ENCODE peak calls at places on chromosomes 13 and 19, in nine cellular contexts. J is IMR-90, O is left ventricle myocardium inferior, P is heart left ventricle, D is kidney, T is lung, E is A673, Z is bronchial epithelial cell, A is uterus. N is an unnamed sample.

GRCh38 chr13:75410207-75410606 is 71.8 kb downstream of the TBC1D4 start:
- DNase-seq in J (no peak), O (no peak), P (peak), D (no peak), T (no peak), E (no peak), Z (no peak), A (no peak), N (no peak)

GRCh38 chr13:99357920-99358319 is 50.7 kb upstream of the GPR183 start:
- DNase-seq in J (no peak), O (no peak), P (no peak), D (no peak), T (no peak), E (no peak), Z (no peak), A (no peak), N (peak)

GRCh38 chr13:112062619-112063308 is 4.2 kb upstream of the SOX1 start:
- DNase-seq in J (no peak), O (no peak), P (no peak), D (no peak), T (no peak), E (no peak), Z (no peak), A (no peak), N (no peak)

GRCh38 chr19:3849092-3849491 is 19.7 kb downstream of the ZFR2 start:
- DNase-seq in J (no peak), O (no peak), P (peak), D (no peak), T (no peak), E (peak), Z (peak), A (no peak), N (peak)

GRCh38 chr19:1862424-1863307 is 713 bp downstream of the KLF16 start:
- DNase-seq in J (no peak), O (no peak), P (peak), D (peak), T (no peak), E (peak), Z (no peak), A (no peak), N (peak)

GRCh38 chr19:1045247-1045603 is 5.3 kb downstream of the ABCA7 start:
- DNase-seq in J (no peak), O (no peak), P (no peak), D (peak), T (no peak), E (peak), Z (peak), A (no peak), N (peak)

GRCh38 chr13:59166174-59166573 is 997.6 kb downstream of the DIAPH3 start:
- DNase-seq in J (no peak), O (no peak), P (no peak), D (no peak), T (no peak), E (no peak), Z (no peak), A (no peak), N (no peak)

GRCh38 chr13:32267836-32268439 is 47.2 kb downstream of the ZAR1L start:
- DNase-seq in J (no peak), O (no peak), P (no peak), D (no peak), T (peak), E (no peak), Z (peak), A (no peak), N (peak)

GRCh38 chr19:41911889-41912731 is 16.1 kb downstream of the ERFL start:
- DNase-seq in J (no peak), O (no peak), P (no peak), D (peak), T (no peak), E (no peak), Z (no peak), A (no peak), N (no peak)

GRCh38 chr13:49517461-49517860 is 21.7 kb downstream of the PHF11 start:
- DNase-seq in J (no peak), O (no peak), P (no peak), D (no peak), T (no peak), E (no peak), Z (no peak), A (no peak), N (no peak)

GRCh38 chr13:49516467-49516866 is 20.7 kb downstream of the PHF11 start:
- DNase-seq in J (no peak), O (no peak), P (peak), D (no peak), T (no peak), E (no peak), Z (no peak), A (no peak), N (no peak)

DNA sequence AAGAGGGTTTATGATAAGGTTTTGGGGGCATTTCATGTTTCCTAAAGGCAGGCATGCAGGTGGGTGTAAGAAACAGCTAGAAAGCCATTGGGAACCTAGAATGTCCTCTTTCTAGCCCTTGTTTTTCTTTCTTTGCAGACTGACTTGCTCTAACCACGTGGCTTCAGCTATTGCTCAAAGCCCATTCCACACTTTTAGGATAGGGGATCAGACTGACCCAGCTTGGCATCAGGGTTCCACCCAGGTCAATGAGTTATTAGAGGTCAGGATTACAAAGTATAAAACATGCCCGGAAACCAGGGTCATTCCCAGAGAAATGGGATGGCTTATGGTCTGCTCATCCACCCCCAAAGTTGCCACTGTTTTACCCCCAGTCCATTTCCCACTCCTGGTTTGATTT is 16.8 kb downstream of the PHF11 start:
- DNase-seq in J (no peak), O (no peak), P (no peak), D (no peak), T (no peak), E (no peak), Z (no peak), A (no peak), N (no peak)
- H3K4me3 ChIP-seq in J (no peak), O (no peak), P (no peak), D (no peak), T (no peak), E (no peak), Z (no peak), A (no peak), N (no peak)

GRCh38 chr19:39180749-39181148 is 16.0 kb upstream of the NCCRP1 start:
- DNase-seq in J (no peak), O (no peak), P (no peak), D (peak), T (no peak), E (no peak), Z (no peak), A (no peak), N (no peak)
- H3K4me3 ChIP-seq in J (no peak), O (no peak), P (no peak), D (no peak), T (no peak), E (no peak), Z (no peak), A (no peak), N (no peak)

GRCh38 chr13:48580886-48581285 is 48.0 kb upstream of the RCBTB2 start:
- DNase-seq in J (no peak), O (no peak), P (no peak), D (no peak), T (no peak), E (no peak), Z (no peak), A (no peak), N (no peak)

GRCh38 chr13:48579167-48579918 is 46.5 kb upstream of the RCBTB2 start:
- DNase-seq in J (no peak), O (no peak), P (no peak), D (no peak), T (no peak), E (no peak), Z (peak), A (no peak), N (no peak)

GRCh38 chr13:48583859-48584311 is 51.0 kb upstream of the RCBTB2 start:
- DNase-seq in J (no peak), O (no peak), P (no peak), D (no peak), T (no peak), E (no peak), Z (no peak), A (no peak), N (no peak)

GRCh38 chr13:48580185-48580803 is 47.4 kb upstream of the RCBTB2 start:
- DNase-seq in J (peak), O (peak), P (peak), D (no peak), T (peak), E (peak), Z (peak), A (peak), N (peak)

GRCh38 chr13:48582086-48582485 is 49.2 kb upstream of the RCBTB2 start:
- DNase-seq in J (no peak), O (no peak), P (no peak), D (no peak), T (no peak), E (no peak), Z (no peak), A (no peak), N (no peak)
- H3K4me3 ChIP-seq in J (no peak), O (no peak), P (no peak), D (no peak), T (no peak), E (no peak), Z (no peak), A (no peak), N (no peak)

GRCh38 chr13:106484084-106484754 is 51.2 kb downstream of the EFNB2 start:
- DNase-seq in J (no peak), O (no peak), P (no peak), D (no peak), T (no peak), E (no peak), Z (no peak), A (no peak), N (no peak)
- H3K4me3 ChIP-seq in J (no peak), O (peak), P (no peak), D (no peak), T (no peak), E (no peak), Z (no peak), A (peak), N (no peak)

DNA sequence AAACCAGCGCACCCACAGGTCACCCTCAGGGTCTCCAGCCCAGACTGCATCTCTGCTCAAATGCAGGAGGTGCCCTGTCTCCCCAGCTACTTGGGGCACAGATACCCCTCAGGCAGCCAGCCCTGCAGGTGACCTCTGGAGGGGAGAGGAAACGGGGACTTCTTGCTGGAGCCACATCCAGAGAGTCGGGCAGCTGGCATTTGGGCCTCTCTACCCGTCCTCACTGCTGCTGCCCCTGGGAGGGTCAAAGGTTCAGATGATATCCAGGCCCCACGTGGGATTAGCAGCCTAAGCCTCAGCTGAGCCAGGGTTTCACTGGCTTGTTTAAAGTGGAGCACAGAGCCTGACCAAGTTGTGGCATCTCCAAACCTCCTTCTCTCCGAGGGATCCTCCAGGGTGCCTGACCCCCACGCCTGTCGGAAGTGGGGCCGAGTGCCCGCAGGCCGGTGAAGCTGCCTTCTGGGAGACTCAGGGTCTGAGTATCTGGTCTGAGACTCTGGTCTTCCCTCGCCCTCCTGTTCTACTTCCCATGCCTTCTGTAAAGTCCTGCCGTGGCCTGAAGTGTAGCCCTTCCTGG is 2.2 kb downstream of the RASA3 start:
- DNase-seq in J (no peak), O (no peak), P (no peak), D (peak), T (no peak), E (no peak), Z (no peak), A (no peak), N (no peak)
- H3K4me3 ChIP-seq in J (peak), O (peak), P (no peak), D (no peak), T (no peak), E (peak), Z (no peak), A (peak), N (peak)

GRCh38 chr19:56671613-56671994 is at the start of gene ZNF835:
- DNase-seq in J (no peak), O (peak), P (peak), D (peak), T (peak), E (peak), Z (peak), A (peak), N (peak)

GRCh38 chr19:56667311-56667870 is 4.2 kb downstream of the ZNF835 start:
- DNase-seq in J (no peak), O (no peak), P (no peak), D (no peak), T (no peak), E (no peak), Z (no peak), A (no peak), N (no peak)

GRCh38 chr19:56670961-56671612 is 470 bp downstream of the ZNF835 start:
- DNase-seq in J (no peak), O (no peak), P (peak), D (peak), T (no peak), E (no peak), Z (no peak), A (no peak), N (no peak)

GRCh38 chr19:56668676-56669075 is 2.9 kb downstream of the ZNF835 start:
- DNase-seq in J (no peak), O (no peak), P (no peak), D (no peak), T (no peak), E (no peak), Z (no peak), A (no peak), N (no peak)

GRCh38 chr19:56670401-56670960 is 1.1 kb downstream of the ZNF835 start:
- DNase-seq in J (no peak), O (no peak), P (no peak), D (no peak), T (no peak), E (no peak), Z (no peak), A (no peak), N (no peak)
- H3K4me3 ChIP-seq in J (no peak), O (peak), P (peak), D (peak), T (no peak), E (peak), Z (no peak), A (peak), N (no peak)

N was measured in CD4-positive, alpha-beta memory T cell.